ENCODE peak calls at places on chromosome 9, in six cellular contexts. K, H, N, B, D and I are unnamed samples.

GRCh38 chr9:93116049-93116961 is 17.7 kb downstream of the NINJ1 start:
- DNase-seq in K (peak; percentile 47), H (no peak), N (no peak), B (peak; percentile 65), D (no peak), I (peak; percentile 83)

GRCh38 chr9:85944672-85945071 is 3.7 kb downstream of the NAA35 start:
- DNase-seq in K (no peak), H (no peak), N (no peak), B (no peak), D (no peak), I (no peak)

GRCh38 chr9:135777623-135778177 is 75.7 kb downstream of the KCNT1 start:
- DNase-seq in K (no peak), H (no peak), N (no peak), B (no peak), D (no peak), I (no peak)

GRCh38 chr9:35599763-35600604 is 5.1 kb upstream of the TESK1 start:
- DNase-seq in K (no peak), H (no peak), N (no peak), B (no peak), D (no peak), I (no peak)

GRCh38 chr9:118449554-118449953 is 745.4 kb downstream of the TLR4 start:
- DNase-seq in K (no peak), H (no peak), N (no peak), B (no peak), D (no peak), I (no peak)

GRCh38 chr9:120742951-120743416 is 28.7 kb upstream of the MEGF9 start:
- DNase-seq in K (peak; percentile 49), H (no peak), N (peak; percentile 45), B (peak; percentile 20), D (no peak), I (no peak)

GRCh38 chr9:93259490-93260289 is 75.8 kb downstream of the WNK2 start:
- DNase-seq in K (no peak), H (no peak), N (no peak), B (no peak), D (no peak), I (peak; percentile 69)

GRCh38 chr9:16883586-16883985 is 13.1 kb upstream of the BNC2 start:
- DNase-seq in K (no peak), H (no peak), N (no peak), B (no peak), D (no peak), I (no peak)

GRCh38 chr9:21709464-21710058 is 92.9 kb upstream of the MTAP start:
- DNase-seq in K (peak; percentile 79), H (peak; percentile 64), N (peak; percentile 36), B (peak; percentile 86), D (no peak), I (no peak)

GRCh38 chr9:137588891-137589290 is 1.4 kb downstream of the ZMYND19 start:
- DNase-seq in K (no peak), H (no peak), N (no peak), B (no peak), D (no peak), I (no peak)

GRCh38 chr9:85738509-85738908 is 3.2 kb downstream of the AGTPBP1 start:
- DNase-seq in K (no peak), H (no peak), N (no peak), B (no peak), D (no peak), I (no peak)

GRCh38 chr9:92046676-92047075 is 68.5 kb downstream of the SPTLC1 start:
- DNase-seq in K (no peak), H (no peak), N (no peak), B (no peak), D (no peak), I (no peak)

GRCh38 chr9:87137718-87138117 is 190.4 kb upstream of the GAS1 start:
- DNase-seq in K (no peak), H (no peak), N (no peak), B (no peak), D (no peak), I (no peak)

GRCh38 chr9:134215709-134216448 is 51.5 kb upstream of the RNU6ATAC start:
- DNase-seq in K (no peak), H (peak; percentile 41), N (no peak), B (peak; percentile 22), D (no peak), I (peak; percentile 50)

GRCh38 chr9:106438928-106439327 is 424.0 kb upstream of the ZNF462 start:
- DNase-seq in K (peak; percentile 2), H (peak; percentile 0), N (no peak), B (no peak), D (no peak), I (no peak)

GRCh38 chr9:121278535-121279169 is 10.7 kb downstream of the GSN start:
- DNase-seq in K (peak; percentile 95), H (peak; percentile 98), N (no peak), B (peak; percentile 84), D (peak; percentile 91), I (peak; percentile 82)

GRCh38 chr9:136438548-136438908 is 1.1 kb downstream of the INPP5E start:
- DNase-seq in K (peak; percentile 2), H (no peak), N (no peak), B (peak; percentile 18), D (no peak), I (no peak)